ENCODE peak calls at places on chromosomes 12 and 14, in nine cellular contexts. I is AG04450; P is cardiac muscle cell; S is PC-3; F is HCT116; C is mucosa of descending colon; Q is effector memory CD4-positive, alpha-beta T cell; Y is IMR-90; Z is pancreas. H is an unnamed sample. For H3K9me3, the result is how much of the 10 kb centered on the place peaks cover.

GRCh38 chr12:128088926-128089325 is 178.0 kb upstream of the TMEM132C start:
- DNase-seq in P (no peak), Q (no peak), Z (no peak), I (no peak), Y (no peak), S (no peak), C (no peak), F (no peak), H (no peak)

GRCh38 chr12:116381744-116382455 is 104.4 kb upstream of the MED13L start:
- DNase-seq in C (no peak), P (no peak), F (no peak), S (peak), Y (peak), Q (no peak), I (peak), Z (no peak), H (no peak)

GRCh38 chr12:45326358-45326971 is 110.6 kb downstream of the ANO6 start:
- DNase-seq in F (no peak), S (no peak), I (no peak), C (no peak), Z (no peak), Q (no peak), Y (no peak), P (no peak), H (no peak)

GRCh38 chr14:75715926-75716780 is 55.1 kb downstream of the TTLL5 start:
- DNase-seq in Z (no peak), Q (no peak), S (peak), F (no peak), P (no peak), C (no peak), Y (peak), I (peak), H (no peak)

GRCh38 chr12:116594325-116595038 is 35.3 kb downstream of the MAP1LC3B2 start:
- DNase-seq in Z (no peak), Q (peak), F (no peak), Y (no peak), S (no peak), C (peak), P (no peak), I (no peak), H (peak)

GRCh38 chr12:13211191-13211858 is 14.8 kb downstream of the EMP1 start:
- DNase-seq in S (peak), P (no peak), Q (no peak), F (no peak), Z (no peak), C (no peak), Y (peak), I (no peak), H (no peak)

GRCh38 chr12:70606001-70606400 is 31.2 kb downstream of the PTPRB start:
- DNase-seq in I (no peak), Q (no peak), Z (no peak), C (no peak), P (no peak), S (peak), Y (peak), F (no peak), H (no peak)

GRCh38 chr12:59375633-59376032 is 220.2 kb upstream of the SLC16A7 start:
- DNase-seq in I (no peak), C (no peak), P (no peak), F (no peak), Q (no peak), Y (no peak), S (no peak), Z (no peak), H (no peak)

GRCh38 chr14:94654071-94654974 is 42.1 kb downstream of the SERPINA3 start:
- DNase-seq in Y (peak), Q (no peak), F (no peak), Z (no peak), S (no peak), I (no peak), P (peak), C (no peak), H (no peak)

GRCh38 chr14:65502676-65503124 is 90.2 kb downstream of the FUT8 start:
- DNase-seq in C (no peak), P (peak), Y (peak), Z (no peak), S (peak), F (peak), I (peak), Q (no peak), H (no peak)

DNA sequence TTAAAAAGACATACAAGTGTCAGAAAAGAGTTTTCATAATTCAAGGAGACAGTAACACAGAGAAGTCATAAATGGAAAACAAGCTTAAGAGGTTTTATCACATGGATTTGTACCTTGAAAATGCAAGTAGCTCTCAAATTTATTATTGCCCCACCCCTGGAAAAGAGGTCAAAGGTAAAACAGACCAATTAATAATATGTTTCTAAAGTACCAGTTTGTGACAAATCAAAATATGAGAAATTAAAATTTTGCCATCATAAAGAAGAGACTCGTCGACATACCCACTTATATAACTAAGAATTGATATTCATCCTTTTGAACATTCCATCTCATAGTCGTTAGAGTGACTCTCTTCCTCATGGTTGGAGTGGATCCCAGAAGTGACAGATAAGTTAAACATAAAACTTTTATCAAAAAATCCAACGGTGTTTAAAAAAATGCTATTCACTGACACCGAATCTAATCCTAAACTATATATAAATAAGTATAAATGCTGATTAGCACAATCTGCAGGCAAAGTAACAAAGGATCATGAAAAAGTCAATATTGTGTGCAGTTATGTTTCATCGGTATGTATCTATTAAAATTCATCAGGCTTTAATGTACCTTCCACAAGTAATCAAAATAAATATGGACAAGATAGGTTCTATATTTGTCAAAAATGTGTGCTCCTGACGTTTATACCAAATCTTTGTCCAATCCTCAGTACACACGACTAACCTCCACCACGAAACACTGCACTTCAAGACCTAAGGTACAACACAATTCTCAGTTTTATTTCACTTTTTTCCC is 2.3 kb downstream of the CORO1C start:
- DNase-seq in F (no peak), Z (no peak), C (no peak), Q (no peak), I (no peak), P (no peak), Y (peak), S (peak), H (no peak)
- H3K4me3 ChIP-seq in F (no peak), Z (no peak), C (no peak), Q (no peak), I (peak), P (peak), Y (peak), S (peak), H (peak)

GRCh38 chr14:68552075-68552474 is 240.8 kb downstream of the ZFP36L1 start:
- DNase-seq in Q (no peak), I (no peak), S (no peak), F (no peak), P (no peak), C (no peak), Z (no peak), Y (no peak), H (no peak)
- H3K9me3 ChIP-seq in Q (under half), I (under half), S (under half), F (under half), P (under half), C (under half), Z (under half), Y (under half), H (under half)

GRCh38 chr12:52713960-52714886 is 10.9 kb upstream of the KRT77 start:
- DNase-seq in S (no peak), Q (no peak), Z (no peak), P (peak), Y (no peak), F (no peak), I (no peak), C (no peak), H (no peak)
- H3K4me3 ChIP-seq in S (no peak), Q (peak), Z (no peak), P (peak), Y (no peak), F (no peak), I (no peak), C (no peak), H (no peak)

GRCh38 chr14:106657460-106657859 is 1131.1 kb downstream of the TMEM121 start:
- DNase-seq in C (no peak), Q (peak), F (no peak), Z (peak), I (no peak), P (no peak), S (no peak), Y (no peak), H (no peak)

DNA sequence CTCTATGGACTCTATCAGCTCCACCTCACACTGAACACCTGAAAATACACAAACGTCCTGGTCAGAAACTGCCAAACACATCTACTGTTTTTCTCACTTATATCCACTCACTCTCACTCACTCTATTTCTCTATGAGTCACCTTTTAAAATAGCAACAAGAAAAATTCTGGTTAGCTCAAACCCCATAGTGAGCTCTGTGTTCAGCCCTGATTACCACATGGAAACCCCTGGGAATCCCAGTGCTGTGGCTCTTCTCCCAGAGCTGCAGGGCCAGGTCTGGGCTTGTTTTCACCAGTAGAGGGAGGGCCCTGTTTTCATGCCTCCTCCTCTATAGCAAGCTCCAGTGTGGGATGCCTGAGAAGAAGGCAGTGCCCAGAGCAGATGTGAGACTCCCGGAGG is 1126.1 kb downstream of the TMEM121 start:
- DNase-seq in I (no peak), Q (no peak), P (no peak), Y (no peak), S (no peak), C (no peak), Z (no peak), F (no peak), H (no peak)
- H3K9me3 ChIP-seq in I (under half), Q (under half), P (under half), Y (under half), S (under half), C (under half), Z (under half), F (under half), H (under half)

DNA sequence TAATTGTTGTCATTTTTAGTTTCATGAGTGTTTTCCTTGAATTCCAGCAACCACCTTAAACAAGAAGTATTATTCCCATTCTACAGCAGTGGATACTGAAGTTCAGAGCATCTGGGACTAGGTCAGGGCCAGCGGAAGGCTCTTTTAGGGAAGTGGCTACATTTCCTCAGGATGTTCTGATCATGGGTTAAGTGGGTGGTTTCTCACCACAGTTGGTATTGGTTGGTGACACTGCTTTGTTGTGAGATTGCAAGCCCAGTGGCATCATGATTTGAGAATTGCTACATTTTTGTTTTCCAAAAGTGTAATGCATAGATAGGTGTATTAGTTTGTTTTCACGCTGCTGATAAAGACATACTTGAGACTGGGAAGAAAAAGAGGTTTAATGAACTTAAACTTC is 47.1 kb downstream of the SYNE2 start:
- DNase-seq in Y (no peak), Z (no peak), F (no peak), S (no peak), P (no peak), Q (no peak), C (no peak), I (no peak), H (no peak)
- H3K4me3 ChIP-seq in Y (no peak), Z (no peak), F (no peak), S (no peak), P (no peak), Q (no peak), C (no peak), I (no peak), H (no peak)

GRCh38 chr14:105927661-105928060 is 401.3 kb downstream of the TMEM121 start:
- DNase-seq in I (no peak), P (no peak), C (no peak), Y (no peak), S (no peak), Q (no peak), F (no peak), Z (no peak), H (no peak)

GRCh38 chr14:105926415-105927093 is 400.2 kb downstream of the TMEM121 start:
- DNase-seq in Q (no peak), P (no peak), F (no peak), C (no peak), Z (peak), S (no peak), I (no peak), Y (no peak), H (peak)

GRCh38 chr14:105925615-105926414 is 399.4 kb downstream of the TMEM121 start:
- DNase-seq in Z (no peak), C (peak), Y (no peak), Q (no peak), F (no peak), P (no peak), I (no peak), S (no peak), H (no peak)

GRCh38 chr14:105927094-105927475 is 400.7 kb downstream of the TMEM121 start:
- DNase-seq in P (no peak), F (no peak), Z (no peak), C (no peak), S (no peak), Q (no peak), Y (no peak), I (no peak), H (no peak)

GRCh38 chr14:105924951-105925591 is 398.7 kb downstream of the TMEM121 start:
- DNase-seq in S (no peak), C (no peak), Y (no peak), I (no peak), Q (no peak), P (no peak), F (no peak), Z (no peak), H (peak)
- H3K9me3 ChIP-seq in S (under half), C (under half), Y (under half), I (half or more), Q (under half), P (under half), F (under half), Z (under half), H (under half)

GRCh38 chr12:108691154-108691994 is 39.9 kb downstream of the CORO1C start:
- DNase-seq in P (peak), Y (peak), Q (peak), F (peak), I (peak), S (peak), C (peak), Z (peak), H (peak)
- H3K4me3 ChIP-seq in P (no peak), Y (peak), Q (no peak), F (peak), I (peak), S (peak), C (no peak), Z (no peak), H (peak)

DNA sequence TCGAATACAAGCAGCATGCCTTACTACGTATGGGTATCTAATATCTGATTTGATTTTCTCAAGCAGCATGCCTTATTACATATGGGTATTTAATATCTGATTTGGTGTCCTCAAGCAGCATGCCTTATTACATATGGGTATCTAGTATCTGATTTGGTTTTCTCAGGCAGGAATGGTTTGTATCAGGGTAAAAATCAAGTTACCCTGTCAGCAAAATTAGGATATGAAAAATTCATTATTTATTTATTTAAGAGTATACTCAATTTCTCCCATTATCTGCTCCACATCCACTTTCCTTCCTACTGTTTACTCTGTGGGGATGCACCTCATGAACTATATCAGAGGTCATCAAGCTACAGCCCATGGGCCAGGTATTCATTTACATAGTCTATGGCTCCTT is 21.9 kb downstream of the ZNF891 start:
- DNase-seq in F (no peak), Q (no peak), S (no peak), P (no peak), Y (no peak), C (no peak), I (no peak), Z (no peak), H (no peak)
- H3K9me3 ChIP-seq in F (under half), Q (half or more), S (half or more), P (under half), Y (half or more), C (half or more), I (half or more), Z (under half), H (half or more)